ENCODE peak calls at places on chromosomes 3 and 15, in four cellular contexts. D is K562, S is SK-N-SH, Y is H1. Z is an unnamed sample.
A peak's percentile ranks its signal among the peaks of the same experiment; 100 is the strongest.

GRCh38 chr15:77386626-77387025 is 33.3 kb downstream of the PEAK1 start:
- DNase-seq in D (no peak), Y (no peak), S (no peak), Z (no peak)

GRCh38 chr15:99731336-99732267 is 1.6 kb downstream of the LYSMD4 start:
- DNase-seq in Y (no peak), D (no peak), S (no peak), Z (peak; percentile 43)

GRCh38 chr3:155307183-155307582 is 13.7 kb upstream of the STRIT1 start:
- DNase-seq in D (no peak), S (no peak), Y (no peak), Z (no peak)

GRCh38 chr3:58332575-58333179 is at the start of gene PXK:
- DNase-seq in S (peak; percentile 94), Y (no peak), D (peak; percentile 74), Z (peak; percentile 76)

GRCh38 chr15:74265046-74265639 is 29.0 kb downstream of the CCDC33 start:
- DNase-seq in S (no peak), Y (peak; percentile 27), D (peak; percentile 65), Z (peak; percentile 86)

GRCh38 chr15:57422113-57422754 is 45.9 kb downstream of the CGNL1 start:
- DNase-seq in D (no peak), Y (no peak), S (no peak), Z (no peak)

GRCh38 chr3:50994537-50994936 is 319.8 kb downstream of the DOCK3 start:
- DNase-seq in Y (no peak), S (no peak), D (no peak), Z (no peak)

GRCh38 chr15:45427085-45427484 is 48.7 kb upstream of the GATM start:
- DNase-seq in Y (no peak), D (no peak), S (no peak), Z (no peak)

GRCh38 chr3:13487403-13487802 is 7.3 kb downstream of the HDAC11 start:
- DNase-seq in Y (no peak), S (no peak), D (no peak), Z (no peak)

GRCh38 chr15:89221543-89221942 is at the start of gene RLBP1:
- DNase-seq in Y (no peak), S (no peak), D (no peak), Z (no peak)

GRCh38 chr15:80605591-80606150 is 89.4 kb upstream of the ABHD17C start:
- DNase-seq in Y (no peak), D (no peak), S (no peak), Z (no peak)

GRCh38 chr3:134601539-134602439 is 49.0 kb downstream of the KY start:
- DNase-seq in Y (peak; percentile 29), D (peak; percentile 26), S (peak; percentile 89), Z (peak; percentile 77)

GRCh38 chr3:186141776-186142175 is 32.9 kb upstream of the ETV5 start:
- DNase-seq in D (no peak), S (no peak), Y (no peak), Z (no peak)

GRCh38 chr3:72258366-72258765 is 473.4 kb upstream of the PROK2 start:
- DNase-seq in Y (no peak), D (no peak), S (no peak), Z (no peak)

GRCh38 chr3:141699349-141699748 is 38.7 kb upstream of the RNF7 start:
- DNase-seq in Y (no peak), D (no peak), S (no peak), Z (no peak)

GRCh38 chr3:134937256-134938023 is 142.4 kb downstream of the EPHB1 start:
- DNase-seq in S (no peak), D (no peak), Y (peak; percentile 17), Z (peak; percentile 59)

GRCh38 chr15:91790826-91791225 is 62.7 kb upstream of the SLCO3A1 start:
- DNase-seq in D (no peak), Y (no peak), S (no peak), Z (no peak)

GRCh38 chr15:68797589-68798377 is 22.9 kb downstream of the ANP32A start:
- DNase-seq in D (peak; percentile 39), S (peak; percentile 45), Y (no peak), Z (no peak)

GRCh38 chr15:75532413-75533250 is 46.5 kb downstream of the PTPN9 start:
- DNase-seq in Y (no peak), S (peak; percentile 50), D (no peak), Z (peak; percentile 33)

GRCh38 chr3:62587579-62588031 is 214.3 kb upstream of the FEZF2 start:
- DNase-seq in Y (no peak), S (peak; percentile 52), D (no peak), Z (no peak)

GRCh38 chr3:59994720-59995304 is 945.0 kb upstream of the CFAP20DC start:
- DNase-seq in S (no peak), D (no peak), Y (no peak), Z (no peak)

GRCh38 chr3:136543385-136543784 is 208.8 kb downstream of the STAG1 start:
- DNase-seq in Y (no peak), D (no peak), S (no peak), Z (no peak)
- TF ChIP-seq TEAD4 in Y (no peak), D (no peak), S (no peak), Z (no peak)

DNA sequence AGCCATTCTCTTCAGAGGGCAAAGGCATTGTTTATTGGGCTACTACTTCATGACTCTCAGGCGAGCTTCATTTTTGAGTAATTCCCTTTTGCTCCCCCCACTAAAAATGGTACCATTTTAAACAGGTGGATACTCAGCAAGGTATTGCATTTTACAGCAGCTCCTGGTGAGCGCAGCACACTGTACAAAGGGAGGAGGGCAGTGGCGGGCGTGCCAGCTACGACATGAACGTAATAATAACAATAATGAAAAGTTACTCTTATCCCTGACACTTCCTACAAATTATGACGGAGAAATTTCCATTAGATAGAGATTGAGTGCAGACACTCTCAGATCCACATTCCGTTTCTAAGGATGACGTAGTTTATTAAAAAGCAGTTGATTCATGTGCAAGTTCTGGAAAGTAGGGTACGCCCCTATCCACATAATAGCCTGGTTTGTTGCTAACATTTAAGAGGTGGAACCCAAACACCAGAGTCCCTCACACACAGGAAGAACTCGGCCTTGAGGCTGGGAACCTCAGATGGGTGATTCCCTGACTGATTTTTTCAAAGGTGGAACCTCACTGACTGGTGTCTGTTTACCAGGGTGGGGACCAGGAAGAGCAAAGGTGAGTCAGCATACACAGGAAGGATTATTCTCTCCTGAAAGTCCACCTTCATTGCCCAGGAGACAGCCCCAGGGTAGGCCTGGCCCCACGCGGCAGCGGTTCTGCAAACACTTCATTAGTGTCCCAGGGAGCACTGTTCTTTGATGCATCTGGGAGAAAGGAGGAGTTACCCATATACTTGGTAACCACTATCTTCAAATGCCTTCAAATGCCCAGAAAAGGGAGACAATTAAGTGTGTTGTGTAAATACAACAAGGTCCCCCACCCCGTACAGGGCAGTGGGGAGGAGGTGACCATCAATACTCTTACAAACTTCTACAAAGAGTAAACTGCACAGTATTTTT is 69.9 kb downstream of the LDHAL6B start:
- DNase-seq in S (no peak), Y (no peak), D (no peak), Z (no peak)
- TF ChIP-seq TEAD4 in S (no peak), Y (no peak), D (no peak), Z (no peak)

GRCh38 chr3:80017369-80017768 is 249.6 kb upstream of the ROBO1 start:
- DNase-seq in S (no peak), D (no peak), Y (no peak), Z (no peak)
- TF ChIP-seq TEAD4 in S (no peak), D (no peak), Y (no peak), Z (no peak)

DNA sequence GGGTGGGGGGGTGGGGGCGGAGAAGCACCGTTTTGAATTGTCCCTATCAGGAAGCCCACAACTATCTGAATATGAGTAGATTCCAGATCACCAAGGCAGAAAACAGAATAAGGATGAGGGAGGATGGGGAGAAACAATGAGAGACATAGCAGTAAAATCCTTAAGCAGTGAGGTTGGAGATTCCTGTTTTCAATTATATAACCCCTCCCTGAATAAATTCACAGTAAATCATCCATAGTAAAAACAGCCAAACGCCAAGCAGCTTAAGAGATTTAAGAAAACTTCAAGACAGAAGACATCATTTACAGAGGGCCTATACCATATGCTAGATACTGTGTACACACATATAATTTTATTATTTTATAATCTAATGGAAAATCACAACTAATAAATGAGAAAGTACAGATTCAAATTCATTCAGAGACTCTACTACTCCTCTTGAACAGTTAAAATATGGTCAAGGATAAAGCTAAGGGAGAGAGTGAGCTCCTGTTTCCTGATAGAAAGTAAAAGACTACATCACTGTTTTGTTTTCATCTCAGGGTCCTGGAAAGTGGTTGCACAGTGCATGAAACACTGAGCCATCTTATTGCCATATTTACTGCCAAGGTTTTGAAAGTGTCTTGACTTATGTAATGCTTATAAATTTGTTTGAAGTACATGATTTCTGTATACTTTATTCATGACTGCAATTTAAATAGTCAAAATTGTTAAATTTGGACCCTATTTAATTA is 141.6 kb downstream of the TBL1XR1 start:
- DNase-seq in Y (no peak), S (no peak), D (no peak), Z (no peak)
- TF ChIP-seq TEAD4 in Y (no peak), S (no peak), D (no peak), Z (no peak)

GRCh38 chr3:44048196-44048924 is 193.3 kb upstream of the TOPAZ1 start:
- DNase-seq in S (no peak), D (no peak), Y (no peak), Z (no peak)
- TF ChIP-seq TEAD4 in S (peak; percentile 35), D (no peak), Y (peak; percentile 54), Z (no peak)

GRCh38 chr15:62653122-62653521 is 389.4 kb upstream of the TPM1 start:
- DNase-seq in D (no peak), Y (no peak), S (no peak), Z (no peak)

GRCh38 chr15:62656071-62656470 is 386.5 kb upstream of the TPM1 start:
- DNase-seq in Y (no peak), S (no peak), D (no peak), Z (no peak)

GRCh38 chr15:62663547-62663946 is 379.0 kb upstream of the TPM1 start:
- DNase-seq in S (no peak), D (no peak), Y (no peak), Z (no peak)

DNA sequence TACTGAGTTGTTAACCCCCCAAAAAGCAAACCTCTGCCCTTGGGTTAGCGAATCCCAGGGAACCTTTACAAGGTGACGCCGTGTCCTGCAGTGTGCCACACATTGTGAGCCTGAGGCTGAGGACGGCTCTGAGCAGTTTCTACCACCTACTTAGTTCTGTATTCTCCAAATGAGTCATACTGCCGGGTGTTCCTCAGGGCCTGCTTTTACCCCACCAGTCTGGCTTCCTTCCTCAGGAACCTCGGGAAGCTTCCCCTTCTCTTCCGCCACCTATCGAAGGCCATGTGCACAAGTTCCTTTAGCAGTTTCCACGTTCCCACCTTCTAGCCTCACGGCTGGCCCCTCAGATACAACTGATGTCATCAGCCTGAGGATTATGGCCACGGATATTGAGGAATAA is 384.0 kb upstream of the TPM1 start:
- DNase-seq in S (no peak), D (no peak), Y (no peak), Z (no peak)
- TF ChIP-seq TEAD4 in S (no peak), D (no peak), Y (no peak), Z (no peak)

GRCh38 chr3:43155464-43156121 is 49.7 kb upstream of the POMGNT2 start:
- DNase-seq in S (no peak), Y (peak; percentile 23), D (peak; percentile 42), Z (peak; percentile 71)

GRCh38 chr3:43155016-43155415 is 49.1 kb upstream of the POMGNT2 start:
- DNase-seq in Y (no peak), S (no peak), D (no peak), Z (no peak)

GRCh38 chr3:43152649-43153048 is 46.8 kb upstream of the POMGNT2 start:
- DNase-seq in Y (no peak), S (peak; percentile 26), D (no peak), Z (no peak)

GRCh38 chr3:43156812-43157455 is 51.1 kb upstream of the POMGNT2 start:
- DNase-seq in Y (no peak), D (no peak), S (no peak), Z (no peak)

GRCh38 chr3:43153189-43154083 is 47.6 kb upstream of the POMGNT2 start:
- DNase-seq in S (no peak), Y (no peak), D (no peak), Z (no peak)
- TF ChIP-seq TEAD4 in S (no peak), Y (no peak), D (no peak), Z (no peak)